ENCODE peak calls at places on chromosomes 5 and 9, in five cellular contexts. J, Q, E, O and I are unnamed samples.

GRCh38 chr5:154566146-154566680 is 88.2 kb upstream of the HAND1 start:
- DNase-seq in J (no peak), E (no peak), O (no peak), Q (no peak), I (no peak)

GRCh38 chr5:138024117-138024516 is 8.8 kb downstream of the FAM13B start:
- DNase-seq in Q (no peak), O (no peak), E (no peak), J (no peak), I (no peak)

GRCh38 chr9:2385746-2386145 is 235.8 kb upstream of the VLDLR start:
- DNase-seq in O (no peak), J (no peak), E (no peak), Q (no peak), I (no peak)

GRCh38 chr9:34732886-34733285 is 22.9 kb upstream of the CCL21 start:
- DNase-seq in E (no peak), O (no peak), J (no peak), Q (no peak), I (no peak)

GRCh38 chr9:2493106-2493505 is 128.5 kb upstream of the VLDLR start:
- DNase-seq in Q (no peak), O (no peak), J (no peak), E (no peak), I (no peak)

GRCh38 chr5:142888469-142889085 is 118.4 kb downstream of the ARHGAP26 start:
- DNase-seq in Q (no peak), J (no peak), E (no peak), O (no peak), I (peak; percentile 43)

GRCh38 chr5:102010644-102011043 is 285.4 kb downstream of the SLCO4C1 start:
- DNase-seq in E (no peak), O (no peak), Q (no peak), J (no peak), I (no peak)

GRCh38 chr9:97908736-97909135 is 13.6 kb downstream of the TRMO start:
- DNase-seq in J (no peak), Q (no peak), E (no peak), O (no peak), I (no peak)

GRCh38 chr5:142235050-142235797 is 89.6 kb downstream of the SPRY4 start:
- DNase-seq in O (no peak), J (no peak), Q (no peak), E (no peak), I (no peak)

GRCh38 chr9:27632254-27632653 is 59.0 kb upstream of the C9orf72 start:
- DNase-seq in J (no peak), Q (no peak), O (no peak), E (no peak), I (no peak)

GRCh38 chr5:35030426-35030825 is 17.3 kb downstream of the AGXT2 start:
- DNase-seq in Q (no peak), E (no peak), O (no peak), J (no peak), I (no peak)

GRCh38 chr5:95712347-95712958 is 18.7 kb upstream of the RHOBTB3 start:
- DNase-seq in E (no peak), Q (no peak), O (no peak), J (no peak), I (peak; percentile 52)

GRCh38 chr9:96217358-96217755 is 84.6 kb downstream of the HSD17B3 start:
- DNase-seq in J (no peak), Q (no peak), E (no peak), O (no peak), I (peak; percentile 13)

GRCh38 chr5:132407970-132408369 is 38.5 kb downstream of the SLC22A5 start:
- DNase-seq in Q (no peak), J (no peak), E (no peak), O (no peak), I (no peak)

GRCh38 chr9:99973455-99973854 is 67.0 kb downstream of the STX17 start:
- DNase-seq in Q (no peak), O (no peak), E (no peak), J (no peak), I (no peak)

GRCh38 chr9:33109097-33109496 is 32.6 kb upstream of the SMU1 start:
- DNase-seq in O (no peak), J (no peak), E (no peak), Q (no peak), I (no peak)

GRCh38 chr9:73143606-73144328 is 7.9 kb upstream of the ANXA1 start:
- DNase-seq in J (no peak), Q (no peak), O (no peak), E (no peak), I (no peak)

GRCh38 chr5:35647712-35648111 is 30.0 kb downstream of the SPEF2 start:
- DNase-seq in Q (no peak), E (no peak), O (no peak), J (no peak), I (no peak)

GRCh38 chr9:82466616-82467251 is 478.2 kb downstream of the SPATA31D1 start:
- DNase-seq in O (no peak), J (no peak), E (no peak), Q (no peak), I (peak; percentile 53)

DNA sequence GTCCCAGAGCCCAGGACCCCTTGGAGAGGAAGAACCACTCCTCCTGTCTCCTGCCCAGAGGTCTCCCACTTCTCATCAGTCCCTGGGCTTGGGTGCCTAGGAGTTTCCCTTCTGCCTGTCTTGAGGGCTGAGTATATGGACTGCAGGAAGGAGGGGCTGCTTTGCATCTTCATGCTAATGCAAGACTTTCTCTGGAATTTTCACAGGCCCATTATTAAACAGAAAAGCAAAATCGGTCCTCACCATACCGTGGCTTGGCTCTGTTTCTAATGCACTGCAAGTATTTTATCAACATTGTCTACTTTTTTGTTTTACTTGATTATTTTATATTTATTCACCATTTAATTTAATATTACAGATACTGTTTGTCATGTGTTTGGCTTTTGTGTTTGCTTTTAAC is 34.5 kb downstream of the TRIO start:
- DNase-seq in E (no peak), Q (no peak), J (no peak), O (no peak), I (no peak)
- H3K27ac ChIP-seq in E (no peak overlapping the region), Q (no peak overlapping the region), J (no peak overlapping the region), O (no peak overlapping the region), I (no peak overlapping the region)

GRCh38 chr5:172860520-172861443 is 26.7 kb downstream of the ERGIC1 start:
- DNase-seq in Q (peak; percentile 64), E (no peak), J (no peak), O (peak; percentile 94), I (peak; percentile 92)

GRCh38 chr5:172864161-172864560 is 30.1 kb downstream of the ERGIC1 start:
- DNase-seq in E (no peak), J (no peak), O (no peak), Q (no peak), I (peak; percentile 50)

GRCh38 chr5:172861461-172861860 is 27.4 kb downstream of the ERGIC1 start:
- DNase-seq in O (no peak), J (no peak), Q (no peak), E (no peak), I (no peak)

GRCh38 chr5:172859966-172860365 is 25.9 kb downstream of the ERGIC1 start:
- DNase-seq in O (no peak), E (no peak), J (no peak), Q (no peak), I (peak; percentile 62)

GRCh38 chr5:172862165-172862801 is 28.2 kb downstream of the ERGIC1 start:
- DNase-seq in O (no peak), Q (no peak), E (no peak), J (no peak), I (no peak)
- H3K27ac ChIP-seq in O (peak overlapping the region; percentile 89), Q (no peak overlapping the region), E (no peak overlapping the region), J (no peak overlapping the region), I (peak overlapping the region; percentile 98)

DNA sequence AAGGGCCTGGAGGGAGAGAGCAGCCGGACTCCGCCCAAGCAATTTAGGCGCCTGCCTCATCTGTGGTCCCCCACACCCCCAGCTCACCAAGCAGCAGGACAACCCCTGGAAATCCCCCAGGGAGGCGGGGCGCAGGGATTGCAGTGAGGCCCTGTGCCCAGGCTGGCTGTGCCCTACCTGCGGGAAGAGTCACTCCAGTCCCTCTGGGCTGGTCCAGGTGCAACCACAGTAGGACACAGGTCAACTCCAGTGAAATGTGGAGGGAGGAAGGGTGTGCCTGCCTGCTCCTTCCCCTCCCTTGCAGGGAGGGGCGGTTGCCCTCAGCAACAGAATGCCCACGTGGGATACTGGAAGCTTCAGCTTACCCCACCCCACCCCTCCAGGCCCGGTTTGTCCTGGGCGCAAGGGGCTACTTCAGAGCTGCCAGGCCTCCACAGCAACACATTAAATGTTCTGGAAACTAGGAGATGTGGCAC is 22.7 kb downstream of the ABO start:
- DNase-seq in Q (no peak), O (no peak), J (no peak), E (no peak), I (peak; percentile 86)
- H3K27ac ChIP-seq in Q (no peak overlapping the region), O (no peak overlapping the region), J (no peak overlapping the region), E (no peak overlapping the region), I (peak overlapping the region; percentile 99)

GRCh38 chr5:83513491-83513890 is 41.9 kb downstream of the VCAN start:
- DNase-seq in E (no peak), J (no peak), Q (no peak), O (no peak), I (no peak)

GRCh38 chr5:83518676-83519075 is 47.1 kb downstream of the VCAN start:
- DNase-seq in E (no peak), J (no peak), Q (no peak), O (no peak), I (no peak)

GRCh38 chr5:83513081-83513480 is 41.5 kb downstream of the VCAN start:
- DNase-seq in O (no peak), J (no peak), E (no peak), Q (no peak), I (no peak)

GRCh38 chr5:83516962-83517750 is 45.6 kb downstream of the VCAN start:
- DNase-seq in O (no peak), J (no peak), Q (no peak), E (no peak), I (no peak)

DNA sequence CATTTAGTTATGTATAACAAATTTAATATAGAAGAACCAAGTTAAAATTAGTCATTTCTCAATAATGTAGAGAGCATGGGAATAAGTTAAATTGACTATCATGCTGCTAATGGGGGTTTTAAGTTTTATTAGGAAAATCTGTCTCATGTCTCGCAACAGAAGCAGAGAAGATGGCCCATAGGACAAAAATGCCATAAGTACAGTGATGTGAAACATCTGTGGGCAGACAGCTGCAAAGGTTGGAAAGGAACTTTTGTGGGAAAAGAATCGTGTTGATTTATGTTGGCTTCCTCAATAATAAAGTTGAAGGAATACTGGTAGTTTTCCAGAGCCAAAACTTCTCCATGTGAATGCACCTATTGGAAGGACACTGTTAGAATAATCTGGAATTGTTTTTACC is 44.8 kb downstream of the VCAN start:
- DNase-seq in Q (no peak), E (no peak), J (no peak), O (no peak), I (no peak)
- H3K27ac ChIP-seq in Q (no peak overlapping the region), E (no peak overlapping the region), J (no peak overlapping the region), O (no peak overlapping the region), I (no peak overlapping the region)

GRCh38 chr5:139438707-139439012 is 665 bp downstream of the DNAJC18 start:
- DNase-seq in E (no peak), J (no peak), Q (no peak), O (no peak), I (no peak)
- H3K27ac ChIP-seq in E (peak overlapping the region; percentile 99), J (peak overlapping the region; percentile 3), Q (peak overlapping the region; percentile 94), O (peak overlapping the region; percentile 92), I (no peak overlapping the region)